ENCODE peak calls at places on chromosomes 12 and 14, in eight cellular contexts. One of them, this sample, is unnamed. For H3K4me1 and H3K9me3, the result is how much of the 10 kb centered on the place peaks cover.

GRCh38 chr14:51609251-51609986 is 42.3 kb upstream of the FRMD6 start:
- DNase-seq in cardiac muscle cell: no peak
- DNase-seq in lower lobe of right lung: no peak
- DNase-seq in Panc1: no peak
- DNase-seq in transverse colon: no peak
- DNase-seq in body of pancreas: no peak
- DNase-seq in ascending aorta: no peak
- DNase-seq in OCI-LY7: no peak
- DNase-seq in this sample: no peak

GRCh38 chr14:65303185-65303901 is 109.2 kb upstream of the FUT8 start:
- DNase-seq in cardiac muscle cell: peak
- DNase-seq in lower lobe of right lung: no peak
- DNase-seq in Panc1: no peak
- DNase-seq in transverse colon: no peak
- DNase-seq in body of pancreas: no peak
- DNase-seq in ascending aorta: no peak
- DNase-seq in OCI-LY7: no peak
- DNase-seq in this sample: no peak

GRCh38 chr14:69625299-69626131 is 14.1 kb downstream of the SUSD6 start:
- DNase-seq in cardiac muscle cell: peak
- DNase-seq in lower lobe of right lung: peak
- DNase-seq in Panc1: no peak
- DNase-seq in transverse colon: peak
- DNase-seq in body of pancreas: peak
- DNase-seq in ascending aorta: peak
- DNase-seq in OCI-LY7: peak
- DNase-seq in this sample: peak

GRCh38 chr12:32302218-32302826 is 97.0 kb upstream of the FGD4 start:
- DNase-seq in cardiac muscle cell: peak
- DNase-seq in lower lobe of right lung: no peak
- DNase-seq in Panc1: peak
- DNase-seq in transverse colon: peak
- DNase-seq in body of pancreas: peak
- DNase-seq in ascending aorta: no peak
- DNase-seq in OCI-LY7: peak
- DNase-seq in this sample: peak

GRCh38 chr12:48817957-48818830 is at the start of gene CACNB3:
- DNase-seq in cardiac muscle cell: peak
- DNase-seq in lower lobe of right lung: peak
- DNase-seq in Panc1: no peak
- DNase-seq in transverse colon: peak
- DNase-seq in body of pancreas: peak
- DNase-seq in ascending aorta: no peak
- DNase-seq in OCI-LY7: peak
- DNase-seq in this sample: peak

GRCh38 chr14:100749967-100750597 is 23.4 kb downstream of the DLK1 start:
- DNase-seq in cardiac muscle cell: no peak
- DNase-seq in lower lobe of right lung: no peak
- DNase-seq in Panc1: no peak
- DNase-seq in transverse colon: no peak
- DNase-seq in body of pancreas: no peak
- DNase-seq in ascending aorta: no peak
- DNase-seq in OCI-LY7: no peak
- DNase-seq in this sample: peak

GRCh38 chr12:4545195-4545594 is 6.5 kb downstream of the RAD51AP1 start:
- DNase-seq in cardiac muscle cell: no peak
- DNase-seq in lower lobe of right lung: no peak
- DNase-seq in Panc1: no peak
- DNase-seq in transverse colon: no peak
- DNase-seq in body of pancreas: no peak
- DNase-seq in ascending aorta: no peak
- DNase-seq in OCI-LY7: no peak
- DNase-seq in this sample: no peak

GRCh38 chr12:72110814-72111615 is 161.2 kb upstream of the TRHDE start:
- DNase-seq in cardiac muscle cell: no peak
- DNase-seq in lower lobe of right lung: no peak
- DNase-seq in Panc1: no peak
- DNase-seq in transverse colon: no peak
- DNase-seq in body of pancreas: no peak
- DNase-seq in ascending aorta: no peak
- DNase-seq in OCI-LY7: no peak
- DNase-seq in this sample: no peak

GRCh38 chr12:117485984-117486839 is 124.8 kb upstream of the NOS1 start:
- DNase-seq in cardiac muscle cell: no peak
- DNase-seq in lower lobe of right lung: no peak
- DNase-seq in Panc1: no peak
- DNase-seq in transverse colon: no peak
- DNase-seq in body of pancreas: no peak
- DNase-seq in ascending aorta: no peak
- DNase-seq in OCI-LY7: no peak
- DNase-seq in this sample: no peak

GRCh38 chr12:1047898-1048660 is 57.1 kb downstream of the ERC1 start:
- DNase-seq in cardiac muscle cell: no peak
- DNase-seq in lower lobe of right lung: no peak
- DNase-seq in Panc1: no peak
- DNase-seq in transverse colon: no peak
- DNase-seq in body of pancreas: no peak
- DNase-seq in ascending aorta: no peak
- DNase-seq in OCI-LY7: no peak
- DNase-seq in this sample: no peak

GRCh38 chr12:91877022-91877421 is 268.6 kb downstream of the BTG1 start:
- DNase-seq in cardiac muscle cell: peak
- DNase-seq in lower lobe of right lung: peak
- DNase-seq in Panc1: no peak
- DNase-seq in transverse colon: peak
- DNase-seq in body of pancreas: no peak
- DNase-seq in ascending aorta: peak
- DNase-seq in OCI-LY7: peak
- DNase-seq in this sample: peak

GRCh38 chr12:48995061-48995879 is 3.9 kb downstream of the DDN start:
- DNase-seq in cardiac muscle cell: peak
- DNase-seq in lower lobe of right lung: peak
- DNase-seq in Panc1: peak
- DNase-seq in transverse colon: peak
- DNase-seq in body of pancreas: peak
- DNase-seq in ascending aorta: no peak
- DNase-seq in OCI-LY7: peak
- DNase-seq in this sample: peak

GRCh38 chr12:96710127-96710745 is 196.8 kb upstream of the NEDD1 start:
- DNase-seq in cardiac muscle cell: no peak
- DNase-seq in lower lobe of right lung: no peak
- DNase-seq in Panc1: no peak
- DNase-seq in transverse colon: no peak
- DNase-seq in body of pancreas: no peak
- DNase-seq in ascending aorta: no peak
- DNase-seq in OCI-LY7: no peak
- DNase-seq in this sample: no peak

GRCh38 chr14:68759017-68759569 is 33.8 kb downstream of the ZFP36L1 start:
- DNase-seq in cardiac muscle cell: no peak
- DNase-seq in lower lobe of right lung: no peak
- DNase-seq in Panc1: no peak
- DNase-seq in transverse colon: no peak
- DNase-seq in body of pancreas: no peak
- DNase-seq in ascending aorta: no peak
- DNase-seq in OCI-LY7: no peak
- DNase-seq in this sample: no peak

GRCh38 chr14:101480747-101481530 is 80.4 kb upstream of the DIO3 start:
- DNase-seq in cardiac muscle cell: peak
- DNase-seq in lower lobe of right lung: peak
- DNase-seq in Panc1: peak
- DNase-seq in transverse colon: peak
- DNase-seq in body of pancreas: peak
- DNase-seq in ascending aorta: no peak
- DNase-seq in OCI-LY7: no peak
- DNase-seq in this sample: peak

DNA sequence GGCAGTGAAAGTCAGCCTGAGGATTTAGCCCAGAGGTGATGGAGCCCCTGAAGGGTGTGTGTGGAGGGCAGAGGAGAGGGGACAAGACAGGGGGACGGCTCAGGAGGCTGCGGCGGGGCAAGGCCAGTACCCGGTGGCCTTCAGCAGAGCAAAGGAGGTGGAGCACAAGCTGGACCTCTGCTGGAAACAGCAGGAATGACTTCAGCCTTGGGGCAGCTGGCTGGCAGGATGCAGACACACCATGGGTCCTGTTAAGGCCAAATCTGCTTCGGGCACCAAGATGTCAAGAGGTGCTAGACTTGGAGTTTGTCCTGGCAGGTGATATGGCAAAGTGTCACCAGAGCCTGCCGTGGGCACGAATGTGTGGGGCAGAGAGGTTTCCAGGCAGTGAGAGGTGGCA is 92.1 kb downstream of the LGMN start:
- DNase-seq in cardiac muscle cell: no peak
- DNase-seq in lower lobe of right lung: no peak
- DNase-seq in Panc1: no peak
- DNase-seq in transverse colon: no peak
- DNase-seq in body of pancreas: no peak
- DNase-seq in ascending aorta: no peak
- DNase-seq in OCI-LY7: no peak
- DNase-seq in this sample: no peak
- H3K4me1 ChIP-seq in cardiac muscle cell: under half
- H3K4me1 ChIP-seq in lower lobe of right lung: half or more
- H3K4me1 ChIP-seq in Panc1: under half
- H3K4me1 ChIP-seq in transverse colon: under half
- H3K4me1 ChIP-seq in body of pancreas: under half
- H3K4me1 ChIP-seq in ascending aorta: under half
- H3K4me1 ChIP-seq in OCI-LY7: under half
- H3K4me1 ChIP-seq in this sample: under half

GRCh38 chr12:56898938-56899337 is 35.3 kb downstream of the SDR9C7 start:
- DNase-seq in cardiac muscle cell: no peak
- DNase-seq in lower lobe of right lung: no peak
- DNase-seq in Panc1: no peak
- DNase-seq in transverse colon: no peak
- DNase-seq in body of pancreas: no peak
- DNase-seq in ascending aorta: no peak
- DNase-seq in OCI-LY7: no peak
- DNase-seq in this sample: peak

GRCh38 chr12:56900583-56900982 is 33.6 kb downstream of the SDR9C7 start:
- DNase-seq in cardiac muscle cell: peak
- DNase-seq in lower lobe of right lung: no peak
- DNase-seq in Panc1: peak
- DNase-seq in transverse colon: no peak
- DNase-seq in body of pancreas: no peak
- DNase-seq in ascending aorta: no peak
- DNase-seq in OCI-LY7: no peak
- DNase-seq in this sample: no peak

GRCh38 chr12:56905852-56906251 is 28.4 kb downstream of the SDR9C7 start:
- DNase-seq in cardiac muscle cell: no peak
- DNase-seq in lower lobe of right lung: no peak
- DNase-seq in Panc1: no peak
- DNase-seq in transverse colon: no peak
- DNase-seq in body of pancreas: no peak
- DNase-seq in ascending aorta: no peak
- DNase-seq in OCI-LY7: no peak
- DNase-seq in this sample: no peak

GRCh38 chr12:56908136-56908535 is 26.1 kb downstream of the SDR9C7 start:
- DNase-seq in cardiac muscle cell: no peak
- DNase-seq in lower lobe of right lung: no peak
- DNase-seq in Panc1: no peak
- DNase-seq in transverse colon: no peak
- DNase-seq in body of pancreas: no peak
- DNase-seq in ascending aorta: no peak
- DNase-seq in OCI-LY7: no peak
- DNase-seq in this sample: no peak

GRCh38 chr12:56903374-56903773 is 30.8 kb downstream of the SDR9C7 start:
- DNase-seq in cardiac muscle cell: no peak
- DNase-seq in lower lobe of right lung: no peak
- DNase-seq in Panc1: no peak
- DNase-seq in transverse colon: no peak
- DNase-seq in body of pancreas: no peak
- DNase-seq in ascending aorta: no peak
- DNase-seq in OCI-LY7: no peak
- DNase-seq in this sample: no peak
- H3K9me3 ChIP-seq in cardiac muscle cell: under half
- H3K9me3 ChIP-seq in lower lobe of right lung: under half
- H3K9me3 ChIP-seq in Panc1: under half
- H3K9me3 ChIP-seq in transverse colon: under half
- H3K9me3 ChIP-seq in body of pancreas: under half
- H3K9me3 ChIP-seq in ascending aorta: under half
- H3K9me3 ChIP-seq in OCI-LY7: under half
- H3K9me3 ChIP-seq in this sample: under half

GRCh38 chr14:103898204-103898603 is 30.1 kb upstream of the TDRD9 start:
- DNase-seq in cardiac muscle cell: no peak
- DNase-seq in lower lobe of right lung: no peak
- DNase-seq in Panc1: no peak
- DNase-seq in transverse colon: no peak
- DNase-seq in body of pancreas: no peak
- DNase-seq in ascending aorta: no peak
- DNase-seq in OCI-LY7: no peak
- DNase-seq in this sample: no peak

GRCh38 chr14:103898711-103899110 is 29.5 kb upstream of the TDRD9 start:
- DNase-seq in cardiac muscle cell: no peak
- DNase-seq in lower lobe of right lung: no peak
- DNase-seq in Panc1: no peak
- DNase-seq in transverse colon: no peak
- DNase-seq in body of pancreas: no peak
- DNase-seq in ascending aorta: no peak
- DNase-seq in OCI-LY7: no peak
- DNase-seq in this sample: no peak

GRCh38 chr14:103897075-103897947 is 30.9 kb upstream of the TDRD9 start:
- DNase-seq in cardiac muscle cell: no peak
- DNase-seq in lower lobe of right lung: no peak
- DNase-seq in Panc1: no peak
- DNase-seq in transverse colon: peak
- DNase-seq in body of pancreas: peak
- DNase-seq in ascending aorta: no peak
- DNase-seq in OCI-LY7: no peak
- DNase-seq in this sample: peak

GRCh38 chr14:103899833-103900232 is 28.4 kb upstream of the TDRD9 start:
- DNase-seq in cardiac muscle cell: no peak
- DNase-seq in lower lobe of right lung: no peak
- DNase-seq in Panc1: no peak
- DNase-seq in transverse colon: no peak
- DNase-seq in body of pancreas: no peak
- DNase-seq in ascending aorta: no peak
- DNase-seq in OCI-LY7: no peak
- DNase-seq in this sample: no peak

GRCh38 chr14:103899316-103899715 is 28.9 kb upstream of the TDRD9 start:
- DNase-seq in cardiac muscle cell: no peak
- DNase-seq in lower lobe of right lung: no peak
- DNase-seq in Panc1: no peak
- DNase-seq in transverse colon: no peak
- DNase-seq in body of pancreas: no peak
- DNase-seq in ascending aorta: no peak
- DNase-seq in OCI-LY7: peak
- DNase-seq in this sample: no peak
- H3K4me1 ChIP-seq in cardiac muscle cell: under half
- H3K4me1 ChIP-seq in lower lobe of right lung: under half
- H3K4me1 ChIP-seq in Panc1: under half
- H3K4me1 ChIP-seq in transverse colon: half or more
- H3K4me1 ChIP-seq in body of pancreas: under half
- H3K4me1 ChIP-seq in ascending aorta: under half
- H3K4me1 ChIP-seq in OCI-LY7: under half
- H3K4me1 ChIP-seq in this sample: under half

DNA sequence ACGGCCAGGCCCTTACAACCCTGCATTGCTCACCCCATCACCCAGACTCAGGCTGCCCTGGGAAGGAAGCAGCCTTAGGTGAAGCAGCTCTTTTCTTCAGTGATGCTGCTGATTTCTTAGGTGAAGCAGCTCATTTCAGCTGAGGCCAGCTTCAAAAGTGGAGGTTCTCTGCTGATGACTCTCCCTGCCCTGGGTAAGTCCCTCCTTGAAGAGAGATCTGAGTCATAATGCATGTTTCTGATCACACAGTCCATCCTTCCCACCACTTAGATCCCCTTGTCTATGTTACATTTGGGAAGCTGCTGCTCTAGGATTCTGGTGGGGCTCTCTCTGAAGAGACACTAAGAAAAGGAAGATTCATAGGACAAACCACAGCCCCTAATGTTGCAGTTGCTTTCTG is 17.2 kb upstream of the ZNF140 start:
- DNase-seq in cardiac muscle cell: no peak
- DNase-seq in lower lobe of right lung: no peak
- DNase-seq in Panc1: no peak
- DNase-seq in transverse colon: no peak
- DNase-seq in body of pancreas: no peak
- DNase-seq in ascending aorta: no peak
- DNase-seq in OCI-LY7: no peak
- DNase-seq in this sample: no peak
- H3K9me3 ChIP-seq in cardiac muscle cell: under half
- H3K9me3 ChIP-seq in lower lobe of right lung: half or more
- H3K9me3 ChIP-seq in Panc1: half or more
- H3K9me3 ChIP-seq in transverse colon: half or more
- H3K9me3 ChIP-seq in body of pancreas: under half
- H3K9me3 ChIP-seq in ascending aorta: half or more
- H3K9me3 ChIP-seq in OCI-LY7: half or more
- H3K9me3 ChIP-seq in this sample: under half

This sample was measured in right lobe of liver.